ENCODE peak calls at places on chromosome 22, in ten cellular contexts. One of them, this sample, is unnamed.

GRCh38 chr22:38882480-38882879 is 10.5 kb upstream of the CBX6 start:
- DNase-seq in BJ: no peak
- DNase-seq in cardiac muscle cell: peak; percentile 64
- DNase-seq in non-pigmented ciliary epithelial cell: no peak
- DNase-seq in naive B cell: no peak
- DNase-seq in ACHN: no peak
- DNase-seq in endothelial cell: no peak
- DNase-seq in RWPE1: no peak
- DNase-seq in ELF-1: no peak
- DNase-seq in effector CD8-positive, alpha-beta T cell: no peak
- DNase-seq in this sample: no peak

GRCh38 chr22:36215976-36216375 is 14.4 kb upstream of the APOL4 start:
- DNase-seq in BJ: no peak
- DNase-seq in cardiac muscle cell: no peak
- DNase-seq in non-pigmented ciliary epithelial cell: no peak
- DNase-seq in naive B cell: no peak
- DNase-seq in ACHN: no peak
- DNase-seq in endothelial cell: no peak
- DNase-seq in RWPE1: no peak
- DNase-seq in ELF-1: no peak
- DNase-seq in effector CD8-positive, alpha-beta T cell: no peak
- DNase-seq in this sample: no peak

GRCh38 chr22:35648066-35649025 is at the start of gene APOL6:
- DNase-seq in BJ: no peak
- DNase-seq in cardiac muscle cell: peak; percentile 86
- DNase-seq in non-pigmented ciliary epithelial cell: peak; percentile 27
- DNase-seq in naive B cell: peak; percentile 40
- DNase-seq in ACHN: peak; percentile 76
- DNase-seq in endothelial cell: no peak
- DNase-seq in RWPE1: peak; percentile 48
- DNase-seq in ELF-1: peak; percentile 50
- DNase-seq in effector CD8-positive, alpha-beta T cell: peak; percentile 17
- DNase-seq in this sample: no peak

GRCh38 chr22:22161924-22162851 is 82.4 kb upstream of the VPREB1 start:
- DNase-seq in BJ: no peak
- DNase-seq in cardiac muscle cell: no peak
- DNase-seq in non-pigmented ciliary epithelial cell: no peak
- DNase-seq in naive B cell: peak; percentile 75
- DNase-seq in ACHN: no peak
- DNase-seq in endothelial cell: no peak
- DNase-seq in RWPE1: no peak
- DNase-seq in ELF-1: no peak
- DNase-seq in effector CD8-positive, alpha-beta T cell: no peak
- DNase-seq in this sample: no peak

GRCh38 chr22:49944399-49944891 is 16.1 kb upstream of the PIM3 start:
- DNase-seq in BJ: no peak
- DNase-seq in cardiac muscle cell: no peak
- DNase-seq in non-pigmented ciliary epithelial cell: no peak
- DNase-seq in naive B cell: no peak
- DNase-seq in ACHN: no peak
- DNase-seq in endothelial cell: no peak
- DNase-seq in RWPE1: no peak
- DNase-seq in ELF-1: no peak
- DNase-seq in effector CD8-positive, alpha-beta T cell: no peak
- DNase-seq in this sample: no peak

GRCh38 chr22:20128902-20129746 is 2.5 kb upstream of the ZDHHC8 start:
- DNase-seq in BJ: no peak
- DNase-seq in cardiac muscle cell: peak; percentile 46
- DNase-seq in non-pigmented ciliary epithelial cell: no peak
- DNase-seq in naive B cell: no peak
- DNase-seq in ACHN: peak; percentile 30
- DNase-seq in endothelial cell: peak; percentile 38
- DNase-seq in RWPE1: no peak
- DNase-seq in ELF-1: peak; percentile 59
- DNase-seq in effector CD8-positive, alpha-beta T cell: peak; percentile 30
- DNase-seq in this sample: no peak

GRCh38 chr22:48253573-48253972 is 1491.1 kb downstream of the TBC1D22A start:
- DNase-seq in BJ: no peak
- DNase-seq in cardiac muscle cell: no peak
- DNase-seq in non-pigmented ciliary epithelial cell: no peak
- DNase-seq in naive B cell: no peak
- DNase-seq in ACHN: no peak
- DNase-seq in endothelial cell: no peak
- DNase-seq in RWPE1: no peak
- DNase-seq in ELF-1: no peak
- DNase-seq in effector CD8-positive, alpha-beta T cell: no peak
- DNase-seq in this sample: no peak

GRCh38 chr22:29156507-29156906 is 49.2 kb upstream of the EMID1 start:
- DNase-seq in BJ: no peak
- DNase-seq in cardiac muscle cell: peak; percentile 30
- DNase-seq in non-pigmented ciliary epithelial cell: no peak
- DNase-seq in naive B cell: no peak
- DNase-seq in ACHN: no peak
- DNase-seq in endothelial cell: peak; percentile 34
- DNase-seq in RWPE1: no peak
- DNase-seq in ELF-1: peak; percentile 77
- DNase-seq in effector CD8-positive, alpha-beta T cell: no peak
- DNase-seq in this sample: no peak

GRCh38 chr22:22720201-22720723 is 75.8 kb downstream of the GGTLC2 start:
- DNase-seq in BJ: no peak
- DNase-seq in cardiac muscle cell: peak; percentile 75
- DNase-seq in non-pigmented ciliary epithelial cell: no peak
- DNase-seq in naive B cell: peak; percentile 72
- DNase-seq in ACHN: peak; percentile 59
- DNase-seq in endothelial cell: peak; percentile 74
- DNase-seq in RWPE1: no peak
- DNase-seq in ELF-1: peak; percentile 70
- DNase-seq in effector CD8-positive, alpha-beta T cell: no peak
- DNase-seq in this sample: no peak

GRCh38 chr22:32475428-32476010 is 908 bp downstream of the FBXO7 start:
- DNase-seq in BJ: no peak
- DNase-seq in cardiac muscle cell: peak; percentile 57
- DNase-seq in non-pigmented ciliary epithelial cell: no peak
- DNase-seq in naive B cell: no peak
- DNase-seq in ACHN: no peak
- DNase-seq in endothelial cell: peak; percentile 20
- DNase-seq in RWPE1: no peak
- DNase-seq in ELF-1: peak; percentile 55
- DNase-seq in effector CD8-positive, alpha-beta T cell: no peak
- DNase-seq in this sample: no peak

GRCh38 chr22:22878801-22879674 is 8.6 kb upstream of the IGLL5 start:
- DNase-seq in BJ: no peak
- DNase-seq in cardiac muscle cell: no peak
- DNase-seq in non-pigmented ciliary epithelial cell: no peak
- DNase-seq in naive B cell: no peak
- DNase-seq in ACHN: no peak
- DNase-seq in endothelial cell: no peak
- DNase-seq in RWPE1: no peak
- DNase-seq in ELF-1: no peak
- DNase-seq in effector CD8-positive, alpha-beta T cell: no peak
- DNase-seq in this sample: no peak

GRCh38 chr22:23533328-23533762 is 46.7 kb downstream of the IGLL1 start:
- DNase-seq in BJ: no peak
- DNase-seq in cardiac muscle cell: peak; percentile 61
- DNase-seq in non-pigmented ciliary epithelial cell: no peak
- DNase-seq in naive B cell: no peak
- DNase-seq in ACHN: no peak
- DNase-seq in endothelial cell: peak; percentile 84
- DNase-seq in RWPE1: peak; percentile 2
- DNase-seq in ELF-1: peak; percentile 91
- DNase-seq in effector CD8-positive, alpha-beta T cell: no peak
- DNase-seq in this sample: no peak

GRCh38 chr22:17664414-17665045 is 26.0 kb downstream of the BCL2L13 start:
- DNase-seq in BJ: no peak
- DNase-seq in cardiac muscle cell: no peak
- DNase-seq in non-pigmented ciliary epithelial cell: no peak
- DNase-seq in naive B cell: no peak
- DNase-seq in ACHN: no peak
- DNase-seq in endothelial cell: no peak
- DNase-seq in RWPE1: no peak
- DNase-seq in ELF-1: no peak
- DNase-seq in effector CD8-positive, alpha-beta T cell: no peak
- DNase-seq in this sample: no peak

GRCh38 chr22:45997775-45998637 is 21.0 kb upstream of the WNT7B start:
- DNase-seq in BJ: no peak
- DNase-seq in cardiac muscle cell: no peak
- DNase-seq in non-pigmented ciliary epithelial cell: no peak
- DNase-seq in naive B cell: no peak
- DNase-seq in ACHN: no peak
- DNase-seq in endothelial cell: no peak
- DNase-seq in RWPE1: no peak
- DNase-seq in ELF-1: no peak
- DNase-seq in effector CD8-positive, alpha-beta T cell: no peak
- DNase-seq in this sample: no peak

GRCh38 chr22:23503736-23504440 is 76.2 kb downstream of the IGLL1 start:
- DNase-seq in BJ: no peak
- DNase-seq in cardiac muscle cell: no peak
- DNase-seq in non-pigmented ciliary epithelial cell: no peak
- DNase-seq in naive B cell: no peak
- DNase-seq in ACHN: no peak
- DNase-seq in endothelial cell: no peak
- DNase-seq in RWPE1: no peak
- DNase-seq in ELF-1: no peak
- DNase-seq in effector CD8-positive, alpha-beta T cell: no peak
- DNase-seq in this sample: no peak

GRCh38 chr22:44587004-44587793 is 89.2 kb upstream of the RTL6 start:
- DNase-seq in BJ: no peak
- DNase-seq in cardiac muscle cell: peak; percentile 23
- DNase-seq in non-pigmented ciliary epithelial cell: no peak
- DNase-seq in naive B cell: no peak
- DNase-seq in ACHN: peak; percentile 25
- DNase-seq in endothelial cell: no peak
- DNase-seq in RWPE1: no peak
- DNase-seq in ELF-1: no peak
- DNase-seq in effector CD8-positive, alpha-beta T cell: no peak
- DNase-seq in this sample: no peak

GRCh38 chr22:49780281-49780991 is 47.2 kb downstream of the BRD1 start:
- DNase-seq in BJ: no peak
- DNase-seq in cardiac muscle cell: no peak
- DNase-seq in non-pigmented ciliary epithelial cell: no peak
- DNase-seq in naive B cell: no peak
- DNase-seq in ACHN: no peak
- DNase-seq in endothelial cell: no peak
- DNase-seq in RWPE1: no peak
- DNase-seq in ELF-1: no peak
- DNase-seq in effector CD8-positive, alpha-beta T cell: no peak
- DNase-seq in this sample: no peak

GRCh38 chr22:23789638-23790037 is 2.9 kb downstream of the SMARCB1 start:
- DNase-seq in BJ: no peak
- DNase-seq in cardiac muscle cell: no peak
- DNase-seq in non-pigmented ciliary epithelial cell: no peak
- DNase-seq in naive B cell: no peak
- DNase-seq in ACHN: no peak
- DNase-seq in endothelial cell: no peak
- DNase-seq in RWPE1: no peak
- DNase-seq in ELF-1: no peak
- DNase-seq in effector CD8-positive, alpha-beta T cell: no peak
- DNase-seq in this sample: no peak

GRCh38 chr22:46395145-46395544 is 59.6 kb downstream of the TRMU start:
- DNase-seq in BJ: no peak
- DNase-seq in cardiac muscle cell: no peak
- DNase-seq in non-pigmented ciliary epithelial cell: no peak
- DNase-seq in naive B cell: no peak
- DNase-seq in ACHN: no peak
- DNase-seq in endothelial cell: no peak
- DNase-seq in RWPE1: no peak
- DNase-seq in ELF-1: no peak
- DNase-seq in effector CD8-positive, alpha-beta T cell: no peak
- DNase-seq in this sample: no peak

GRCh38 chr22:29306830-29307657 is 594 bp downstream of the GAS2L1 start:
- DNase-seq in BJ: no peak
- DNase-seq in cardiac muscle cell: peak; percentile 83
- DNase-seq in non-pigmented ciliary epithelial cell: no peak
- DNase-seq in naive B cell: no peak
- DNase-seq in ACHN: peak; percentile 75
- DNase-seq in endothelial cell: peak; percentile 85
- DNase-seq in RWPE1: peak; percentile 66
- DNase-seq in ELF-1: peak; percentile 94
- DNase-seq in effector CD8-positive, alpha-beta T cell: no peak
- DNase-seq in this sample: no peak

GRCh38 chr22:26553056-26553752 is 36.7 kb downstream of the TPST2 start:
- DNase-seq in BJ: peak; percentile 46
- DNase-seq in cardiac muscle cell: peak; percentile 75
- DNase-seq in non-pigmented ciliary epithelial cell: peak; percentile 75
- DNase-seq in naive B cell: no peak
- DNase-seq in ACHN: peak; percentile 66
- DNase-seq in endothelial cell: no peak
- DNase-seq in RWPE1: peak; percentile 56
- DNase-seq in ELF-1: peak; percentile 23
- DNase-seq in effector CD8-positive, alpha-beta T cell: no peak
- DNase-seq in this sample: peak; percentile 34